ENCODE peak calls at places on chromosomes 7 and 10, in five cellular contexts. One of them, this sample, is unnamed.

GRCh38 chr7:34672430-34672829 is 14.4 kb downstream of the NPSR1 start:
- DNase-seq in left ventricle myocardium inferior: no peak
- DNase-seq in heart right ventricle: no peak
- DNase-seq in CD8-positive, alpha-beta memory T cell: no peak
- DNase-seq in CD8-positive, alpha-beta T cell: no peak
- DNase-seq in this sample: no peak

GRCh38 chr7:17109017-17109416 is 189.4 kb upstream of the AHR start:
- DNase-seq in left ventricle myocardium inferior: no peak
- DNase-seq in heart right ventricle: no peak
- DNase-seq in CD8-positive, alpha-beta memory T cell: no peak
- DNase-seq in CD8-positive, alpha-beta T cell: no peak
- DNase-seq in this sample: no peak

GRCh38 chr7:73908123-73908611 is 47.2 kb downstream of the TMEM270 start:
- DNase-seq in left ventricle myocardium inferior: no peak
- DNase-seq in heart right ventricle: no peak
- DNase-seq in CD8-positive, alpha-beta memory T cell: no peak
- DNase-seq in CD8-positive, alpha-beta T cell: no peak
- DNase-seq in this sample: no peak

GRCh38 chr10:132752378-132752777 is 33.6 kb downstream of the NKX6-2 start:
- DNase-seq in left ventricle myocardium inferior: no peak
- DNase-seq in heart right ventricle: no peak
- DNase-seq in CD8-positive, alpha-beta memory T cell: no peak
- DNase-seq in CD8-positive, alpha-beta T cell: no peak
- DNase-seq in this sample: no peak

GRCh38 chr7:137996386-137996851 is 5.5 kb downstream of the CREB3L2 start:
- DNase-seq in left ventricle myocardium inferior: peak; percentile 68
- DNase-seq in heart right ventricle: peak; percentile 75
- DNase-seq in CD8-positive, alpha-beta memory T cell: no peak
- DNase-seq in CD8-positive, alpha-beta T cell: no peak
- DNase-seq in this sample: peak; percentile 42

GRCh38 chr10:77970869-77971803 is 44.6 kb upstream of the DLG5 start:
- DNase-seq in left ventricle myocardium inferior: peak; percentile 52
- DNase-seq in heart right ventricle: peak; percentile 86
- DNase-seq in CD8-positive, alpha-beta memory T cell: no peak
- DNase-seq in CD8-positive, alpha-beta T cell: no peak
- DNase-seq in this sample: peak; percentile 16

GRCh38 chr10:131964298-131964697 is 17.4 kb downstream of the BNIP3 start:
- DNase-seq in left ventricle myocardium inferior: no peak
- DNase-seq in heart right ventricle: no peak
- DNase-seq in CD8-positive, alpha-beta memory T cell: no peak
- DNase-seq in CD8-positive, alpha-beta T cell: no peak
- DNase-seq in this sample: no peak

GRCh38 chr7:3649678-3650445 is 348.8 kb downstream of the SDK1 start:
- DNase-seq in left ventricle myocardium inferior: no peak
- DNase-seq in heart right ventricle: no peak
- DNase-seq in CD8-positive, alpha-beta memory T cell: no peak
- DNase-seq in CD8-positive, alpha-beta T cell: no peak
- DNase-seq in this sample: no peak

GRCh38 chr7:12549106-12549505 is 21.4 kb upstream of the SCIN start:
- DNase-seq in left ventricle myocardium inferior: no peak
- DNase-seq in heart right ventricle: no peak
- DNase-seq in CD8-positive, alpha-beta memory T cell: no peak
- DNase-seq in CD8-positive, alpha-beta T cell: no peak
- DNase-seq in this sample: no peak

GRCh38 chr7:125391921-125392320 is 462.3 kb upstream of the POT1 start:
- DNase-seq in left ventricle myocardium inferior: no peak
- DNase-seq in heart right ventricle: no peak
- DNase-seq in CD8-positive, alpha-beta memory T cell: no peak
- DNase-seq in CD8-positive, alpha-beta T cell: no peak
- DNase-seq in this sample: no peak

GRCh38 chr7:106117767-106118544 is 5.8 kb upstream of the SYPL1 start:
- DNase-seq in left ventricle myocardium inferior: no peak
- DNase-seq in heart right ventricle: peak; percentile 35
- DNase-seq in CD8-positive, alpha-beta memory T cell: no peak
- DNase-seq in CD8-positive, alpha-beta T cell: no peak
- DNase-seq in this sample: no peak

GRCh38 chr10:60291354-60291930 is 98.2 kb downstream of the ANK3 start:
- DNase-seq in left ventricle myocardium inferior: no peak
- DNase-seq in heart right ventricle: no peak
- DNase-seq in CD8-positive, alpha-beta memory T cell: no peak
- DNase-seq in CD8-positive, alpha-beta T cell: no peak
- DNase-seq in this sample: no peak

GRCh38 chr7:158695726-158696452 is 8.7 kb downstream of the NCAPG2 start:
- DNase-seq in left ventricle myocardium inferior: peak; percentile 38
- DNase-seq in heart right ventricle: peak; percentile 83
- DNase-seq in CD8-positive, alpha-beta memory T cell: peak; percentile 37
- DNase-seq in CD8-positive, alpha-beta T cell: peak; percentile 53
- DNase-seq in this sample: no peak

GRCh38 chr10:9228770-9229169 is 1174.3 kb downstream of the GATA3 start:
- DNase-seq in left ventricle myocardium inferior: no peak
- DNase-seq in heart right ventricle: no peak
- DNase-seq in CD8-positive, alpha-beta memory T cell: no peak
- DNase-seq in CD8-positive, alpha-beta T cell: no peak
- DNase-seq in this sample: no peak

GRCh38 chr10:21487416-21488180 is 37.9 kb downstream of the SKIDA1 start:
- DNase-seq in left ventricle myocardium inferior: no peak
- DNase-seq in heart right ventricle: no peak
- DNase-seq in CD8-positive, alpha-beta memory T cell: no peak
- DNase-seq in CD8-positive, alpha-beta T cell: no peak
- DNase-seq in this sample: no peak

GRCh38 chr10:90192825-90193224 is 491.4 kb downstream of the KIF20B start:
- DNase-seq in left ventricle myocardium inferior: no peak
- DNase-seq in heart right ventricle: no peak
- DNase-seq in CD8-positive, alpha-beta memory T cell: no peak
- DNase-seq in CD8-positive, alpha-beta T cell: no peak
- DNase-seq in this sample: no peak

GRCh38 chr10:103062854-103063642 is 130.0 kb downstream of the NT5C2 start:
- DNase-seq in left ventricle myocardium inferior: no peak
- DNase-seq in heart right ventricle: no peak
- DNase-seq in CD8-positive, alpha-beta memory T cell: no peak
- DNase-seq in CD8-positive, alpha-beta T cell: no peak
- DNase-seq in this sample: no peak

GRCh38 chr7:96045919-96046318 is 273.6 kb downstream of the DYNC1I1 start:
- DNase-seq in left ventricle myocardium inferior: no peak
- DNase-seq in heart right ventricle: no peak
- DNase-seq in CD8-positive, alpha-beta memory T cell: no peak
- DNase-seq in CD8-positive, alpha-beta T cell: no peak
- DNase-seq in this sample: no peak

DNA sequence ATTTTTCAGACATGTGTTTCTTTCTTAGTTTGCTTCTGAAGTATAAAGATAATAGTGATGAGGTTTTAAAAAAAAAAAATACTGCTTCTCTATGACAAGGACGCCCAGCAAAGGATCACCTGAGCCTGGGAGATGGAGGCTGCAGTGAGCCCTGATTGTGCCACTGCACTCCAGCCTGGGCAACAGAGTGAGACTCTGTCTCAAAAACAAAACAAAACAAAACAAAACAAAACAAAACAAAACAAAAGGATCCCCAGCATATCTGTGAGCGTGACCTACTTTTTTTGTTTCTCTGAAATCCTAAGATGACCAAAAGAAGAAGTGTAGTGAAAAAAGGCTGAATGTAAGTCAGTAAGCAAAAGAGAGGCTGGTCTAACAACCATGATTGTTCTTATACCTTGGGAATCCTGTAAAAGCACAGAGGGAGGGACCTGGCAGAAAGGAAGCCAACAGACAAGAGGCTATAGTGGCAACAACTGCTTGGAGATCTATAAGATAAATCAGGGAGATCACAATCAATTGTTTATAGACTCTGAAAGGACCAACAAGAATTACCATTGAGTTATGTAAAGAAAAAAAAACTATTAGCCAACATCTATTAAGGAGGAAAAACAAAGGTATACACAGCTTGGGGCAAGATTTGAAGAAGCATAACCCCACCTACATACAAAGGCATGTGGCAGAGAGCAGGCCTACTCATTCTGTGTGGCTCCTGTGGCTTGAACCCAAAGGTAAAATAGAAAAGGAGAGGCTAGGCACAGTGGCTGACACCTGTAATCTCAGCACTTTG is 255.2 kb upstream of the KLF14 start:
- DNase-seq in left ventricle myocardium inferior: no peak
- DNase-seq in heart right ventricle: no peak
- DNase-seq in CD8-positive, alpha-beta memory T cell: no peak
- DNase-seq in CD8-positive, alpha-beta T cell: no peak
- DNase-seq in this sample: no peak
- H3K4me3 ChIP-seq in left ventricle myocardium inferior: no peak overlapping the region
- H3K4me3 ChIP-seq in heart right ventricle: no peak overlapping the region
- H3K4me3 ChIP-seq in CD8-positive, alpha-beta memory T cell: no peak overlapping the region
- H3K4me3 ChIP-seq in CD8-positive, alpha-beta T cell: no peak overlapping the region
- H3K4me3 ChIP-seq in this sample: no peak overlapping the region

GRCh38 chr10:73924935-73925334 is 14.0 kb downstream of the PLAU start:
- DNase-seq in left ventricle myocardium inferior: no peak
- DNase-seq in heart right ventricle: no peak
- DNase-seq in CD8-positive, alpha-beta memory T cell: no peak
- DNase-seq in CD8-positive, alpha-beta T cell: no peak
- DNase-seq in this sample: no peak

GRCh38 chr10:73923935-73924598 is 13.1 kb downstream of the PLAU start:
- DNase-seq in left ventricle myocardium inferior: no peak
- DNase-seq in heart right ventricle: no peak
- DNase-seq in CD8-positive, alpha-beta memory T cell: no peak
- DNase-seq in CD8-positive, alpha-beta T cell: no peak
- DNase-seq in this sample: no peak

GRCh38 chr10:73922864-73923133 is 11.9 kb downstream of the PLAU start:
- DNase-seq in left ventricle myocardium inferior: no peak
- DNase-seq in heart right ventricle: no peak
- DNase-seq in CD8-positive, alpha-beta memory T cell: no peak
- DNase-seq in CD8-positive, alpha-beta T cell: no peak
- DNase-seq in this sample: no peak

GRCh38 chr10:73925539-73925938 is 14.6 kb downstream of the PLAU start:
- DNase-seq in left ventricle myocardium inferior: no peak
- DNase-seq in heart right ventricle: no peak
- DNase-seq in CD8-positive, alpha-beta memory T cell: no peak
- DNase-seq in CD8-positive, alpha-beta T cell: no peak
- DNase-seq in this sample: no peak

DNA sequence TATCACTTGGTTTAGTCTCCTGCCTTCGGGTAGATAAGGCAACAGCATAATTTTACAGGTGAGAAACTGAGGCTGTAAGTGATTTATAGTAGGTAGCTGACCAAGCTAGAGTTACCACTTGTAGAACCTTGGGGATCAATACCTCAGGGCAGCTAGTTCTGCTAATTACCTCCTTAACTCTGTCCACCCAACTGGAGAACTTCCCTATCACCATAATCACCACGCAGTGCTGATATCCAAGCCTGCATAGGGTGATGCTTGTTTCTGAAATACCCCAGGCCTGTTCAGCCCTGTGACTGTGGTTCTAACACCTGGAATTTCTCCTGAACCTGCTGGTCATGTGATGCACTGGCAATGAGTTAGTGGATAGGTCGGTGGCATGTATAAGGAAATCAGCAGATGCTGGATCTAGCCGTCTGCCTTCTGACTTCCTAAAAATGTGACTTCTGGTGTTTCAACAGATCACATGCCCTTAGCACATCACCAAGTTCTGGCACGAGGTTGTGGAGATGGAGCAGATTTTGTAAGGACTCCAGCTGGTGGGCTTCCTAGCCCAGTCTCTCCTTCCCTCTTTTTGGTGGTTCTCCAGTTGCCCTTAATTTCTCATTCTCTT is 15.3 kb downstream of the PLAU start:
- DNase-seq in left ventricle myocardium inferior: no peak
- DNase-seq in heart right ventricle: no peak
- DNase-seq in CD8-positive, alpha-beta memory T cell: no peak
- DNase-seq in CD8-positive, alpha-beta T cell: no peak
- DNase-seq in this sample: no peak
- H3K4me1 ChIP-seq in left ventricle myocardium inferior: no peaks in the 10 kb centered on the region
- H3K4me1 ChIP-seq in heart right ventricle: peaks cover 14% of the 10 kb centered on the region
- H3K4me1 ChIP-seq in CD8-positive, alpha-beta memory T cell: peaks cover 16% of the 10 kb centered on the region
- H3K4me1 ChIP-seq in CD8-positive, alpha-beta T cell: peaks cover 18% of the 10 kb centered on the region
- H3K4me1 ChIP-seq in this sample: peaks cover 17% of the 10 kb centered on the region

GRCh38 chr10:84375881-84376280 is 47.5 kb downstream of the CCSER2 start:
- DNase-seq in left ventricle myocardium inferior: no peak
- DNase-seq in heart right ventricle: no peak
- DNase-seq in CD8-positive, alpha-beta memory T cell: no peak
- DNase-seq in CD8-positive, alpha-beta T cell: no peak
- DNase-seq in this sample: no peak

GRCh38 chr10:84370268-84370667 is 41.9 kb downstream of the CCSER2 start:
- DNase-seq in left ventricle myocardium inferior: no peak
- DNase-seq in heart right ventricle: no peak
- DNase-seq in CD8-positive, alpha-beta memory T cell: no peak
- DNase-seq in CD8-positive, alpha-beta T cell: no peak
- DNase-seq in this sample: no peak

GRCh38 chr10:84371944-84372343 is 43.6 kb downstream of the CCSER2 start:
- DNase-seq in left ventricle myocardium inferior: no peak
- DNase-seq in heart right ventricle: no peak
- DNase-seq in CD8-positive, alpha-beta memory T cell: no peak
- DNase-seq in CD8-positive, alpha-beta T cell: no peak
- DNase-seq in this sample: no peak

GRCh38 chr10:84375011-84375410 is 46.6 kb downstream of the CCSER2 start:
- DNase-seq in left ventricle myocardium inferior: no peak
- DNase-seq in heart right ventricle: peak; percentile 43
- DNase-seq in CD8-positive, alpha-beta memory T cell: peak; percentile 44
- DNase-seq in CD8-positive, alpha-beta T cell: peak; percentile 51
- DNase-seq in this sample: peak; percentile 47

DNA sequence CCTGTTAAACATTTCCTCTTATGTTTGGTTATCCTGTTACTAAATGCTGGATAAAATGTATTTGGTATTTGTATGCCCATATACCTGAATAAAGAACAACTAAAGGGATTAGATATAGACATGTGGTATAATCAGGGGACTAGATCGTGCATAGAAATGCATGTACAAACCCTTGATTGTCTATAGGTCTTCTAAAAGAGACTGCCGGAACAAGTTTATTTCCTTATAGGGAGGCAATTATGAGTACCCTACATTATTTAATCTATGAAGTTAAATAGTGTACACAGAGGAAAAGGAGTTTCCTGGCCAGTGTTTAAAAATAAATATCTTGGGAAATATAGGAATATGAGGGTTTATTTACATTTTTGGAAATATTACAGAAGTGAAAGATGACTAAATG is 44.6 kb downstream of the CCSER2 start:
- DNase-seq in left ventricle myocardium inferior: no peak
- DNase-seq in heart right ventricle: no peak
- DNase-seq in CD8-positive, alpha-beta memory T cell: no peak
- DNase-seq in CD8-positive, alpha-beta T cell: no peak
- DNase-seq in this sample: no peak
- H3K36me3 ChIP-seq in left ventricle myocardium inferior: peaks cover 32% of the 10 kb centered on the region
- H3K36me3 ChIP-seq in heart right ventricle: peaks cover 38% of the 10 kb centered on the region
- H3K36me3 ChIP-seq in CD8-positive, alpha-beta memory T cell: peaks cover 20% of the 10 kb centered on the region
- H3K36me3 ChIP-seq in CD8-positive, alpha-beta T cell: peaks cover 14% of the 10 kb centered on the region
- H3K36me3 ChIP-seq in this sample: peaks cover 29% of the 10 kb centered on the region

DNA sequence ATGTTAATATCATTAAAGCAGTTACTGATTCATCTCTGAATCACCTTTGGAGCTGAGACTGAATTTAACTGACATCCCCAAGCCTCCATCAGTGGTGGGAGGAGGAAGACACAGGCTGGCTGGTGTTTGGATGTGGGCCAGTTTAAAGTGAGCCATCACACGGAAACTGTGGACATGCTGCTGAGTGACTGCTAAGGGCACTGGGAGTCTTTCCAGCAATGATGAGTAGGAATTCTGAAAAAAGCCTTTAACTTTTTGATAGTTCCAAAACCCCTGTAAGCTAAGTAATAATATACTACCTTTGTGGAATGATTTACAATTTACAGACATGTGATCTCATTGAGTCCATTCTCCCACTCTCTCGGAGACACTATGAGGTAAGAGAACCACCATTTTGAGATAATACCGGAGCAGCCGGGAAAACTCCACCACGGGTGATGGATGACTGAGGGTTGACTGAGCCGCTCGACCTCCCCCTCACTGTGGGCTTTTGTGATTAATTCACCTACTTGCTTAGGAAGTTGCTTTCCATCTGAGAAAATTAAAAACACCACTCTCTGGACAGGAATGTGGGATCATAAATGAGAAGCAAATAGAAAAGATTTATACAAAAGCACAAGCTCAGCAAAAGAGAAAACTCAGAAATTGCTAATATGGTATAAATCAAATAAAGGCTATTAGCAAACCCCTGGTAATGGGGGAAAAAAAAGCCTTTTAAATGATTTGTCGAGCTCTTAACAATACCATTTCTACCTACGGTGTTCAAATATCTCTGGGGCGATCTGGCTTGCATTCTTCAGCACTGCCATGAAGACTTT is 194.8 kb downstream of the FANK1 start:
- DNase-seq in left ventricle myocardium inferior: no peak
- DNase-seq in heart right ventricle: no peak
- DNase-seq in CD8-positive, alpha-beta memory T cell: no peak
- DNase-seq in CD8-positive, alpha-beta T cell: no peak
- DNase-seq in this sample: no peak
- H3K4me3 ChIP-seq in left ventricle myocardium inferior: no peak overlapping the region
- H3K4me3 ChIP-seq in heart right ventricle: no peak overlapping the region
- H3K4me3 ChIP-seq in CD8-positive, alpha-beta memory T cell: no peak overlapping the region
- H3K4me3 ChIP-seq in CD8-positive, alpha-beta T cell: no peak overlapping the region
- H3K4me3 ChIP-seq in this sample: no peak overlapping the region

This sample was measured in DND-41.